ENCODE peak calls at places on chromosomes 11 and 22, in nine cellular contexts. U is pancreas, R is tibial nerve, X is A549, E is OCI-LY7, C is upper lobe of right lung, F is body of pancreas, T is PC-9, O is fibroblast of lung. Q is an unnamed sample.

GRCh38 chr11:2994336-2994730 is 2.2 kb upstream of the NAP1L4 start:
- DNase-seq in U (no peak), R (no peak), X (no peak), E (no peak), C (no peak), F (no peak), T (no peak), O (no peak), Q (no peak)

GRCh38 chr22:44363214-44363979 is 50.6 kb upstream of the SHISAL1 start:
- DNase-seq in U (peak; percentile 39), R (peak; percentile 46), X (peak; percentile 60), E (no peak), C (peak; percentile 89), F (peak; percentile 54), T (peak; percentile 92), O (peak; percentile 98), Q (peak; percentile 94)

GRCh38 chr22:39999144-39999757 is 4.5 kb downstream of the FAM83F start:
- DNase-seq in U (no peak), R (no peak), X (peak; percentile 30), E (peak; percentile 20), C (no peak), F (no peak), T (peak; percentile 39), O (peak; percentile 50), Q (no peak)

GRCh38 chr11:9461760-9462134 is 935 bp downstream of the ZNF143 start:
- DNase-seq in U (no peak), R (no peak), X (peak; percentile 13), E (peak; percentile 49), C (no peak), F (no peak), T (no peak), O (peak; percentile 49), Q (no peak)

GRCh38 chr11:123174196-123175183 is 20.6 kb downstream of the CLMP start:
- DNase-seq in U (no peak), R (peak; percentile 58), X (no peak), E (no peak), C (no peak), F (peak; percentile 32), T (no peak), O (peak; percentile 98), Q (peak; percentile 96)

GRCh38 chr11:125457814-125458343 is 38.2 kb downstream of the FEZ1 start:
- DNase-seq in U (no peak), R (peak; percentile 23), X (no peak), E (no peak), C (no peak), F (peak; percentile 20), T (no peak), O (peak; percentile 91), Q (peak; percentile 30)

GRCh38 chr22:21587803-21588611 is 20.5 kb downstream of the UBE2L3 start:
- DNase-seq in U (no peak), R (no peak), X (no peak), E (peak; percentile 76), C (no peak), F (no peak), T (no peak), O (peak; percentile 78), Q (peak; percentile 45)

GRCh38 chr22:20569059-20570058 is 61.9 kb downstream of the MED15 start:
- DNase-seq in U (no peak), R (peak; percentile 69), X (peak; percentile 87), E (no peak), C (peak; percentile 93), F (peak; percentile 55), T (peak; percentile 85), O (peak; percentile 99), Q (peak; percentile 94)

GRCh38 chr11:26048271-26048670 is 283.7 kb upstream of the ANO3 start:
- DNase-seq in U (no peak), R (no peak), X (no peak), E (no peak), C (no peak), F (no peak), T (no peak), O (no peak), Q (no peak)

GRCh38 chr11:86717817-86718501 is 45.5 kb upstream of the ME3 start:
- DNase-seq in U (no peak), R (no peak), X (no peak), E (no peak), C (no peak), F (no peak), T (peak; percentile 23), O (peak; percentile 51), Q (no peak)

DNA sequence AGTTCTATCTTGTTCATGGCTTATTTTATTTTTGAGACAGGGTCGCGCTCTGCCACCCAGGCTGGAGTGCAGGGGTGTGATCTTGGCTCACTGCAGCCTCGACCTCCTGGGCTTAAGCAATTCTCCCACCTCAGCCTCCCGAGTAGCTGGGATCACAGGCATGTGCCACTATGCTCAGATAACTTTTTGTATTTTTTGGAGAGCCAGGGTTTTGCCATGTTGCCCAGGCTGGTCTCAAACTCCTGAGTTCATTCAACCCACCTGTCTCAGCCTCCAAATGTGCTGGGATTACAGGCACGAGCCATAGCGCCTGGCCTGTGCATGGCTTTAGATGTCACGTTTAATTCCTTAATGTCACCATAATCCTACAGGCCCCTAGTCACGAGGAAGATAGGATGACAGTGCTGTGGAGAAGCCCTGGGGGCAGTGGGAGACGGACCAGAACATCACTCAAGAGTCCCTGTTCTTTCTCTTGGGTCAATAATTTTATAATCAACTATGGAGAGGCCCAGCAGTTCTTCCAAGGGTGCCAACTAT is 99.5 kb downstream of the RDX start:
- DNase-seq in U (no peak), R (no peak), X (no peak), E (no peak), C (no peak), F (no peak), T (no peak), O (no peak), Q (no peak)
- H3K27ac ChIP-seq in U (no peak overlapping the region), R (peak overlapping the region; percentile 61), X (peak overlapping the region; percentile 98), E (no peak overlapping the region), C (no peak overlapping the region), F (no peak overlapping the region), T (peak overlapping the region; percentile 91), O (no peak overlapping the region), Q (no peak overlapping the region)

GRCh38 chr22:37752189-37753061 is 55.3 kb upstream of the GCAT start:
- DNase-seq in U (peak; percentile 91), R (peak; percentile 89), X (peak; percentile 64), E (no peak), C (peak; percentile 90), F (peak; percentile 92), T (peak; percentile 100), O (peak; percentile 90), Q (peak; percentile 47)
- H3K4me3 ChIP-seq in U (no peak overlapping the region), R (peak overlapping the region; percentile 8), X (peak overlapping the region; percentile 19), E (no peak overlapping the region), C (no peak overlapping the region), F (no peak overlapping the region), T (no peak overlapping the region), O (no peak overlapping the region), Q (no peak overlapping the region)

DNA sequence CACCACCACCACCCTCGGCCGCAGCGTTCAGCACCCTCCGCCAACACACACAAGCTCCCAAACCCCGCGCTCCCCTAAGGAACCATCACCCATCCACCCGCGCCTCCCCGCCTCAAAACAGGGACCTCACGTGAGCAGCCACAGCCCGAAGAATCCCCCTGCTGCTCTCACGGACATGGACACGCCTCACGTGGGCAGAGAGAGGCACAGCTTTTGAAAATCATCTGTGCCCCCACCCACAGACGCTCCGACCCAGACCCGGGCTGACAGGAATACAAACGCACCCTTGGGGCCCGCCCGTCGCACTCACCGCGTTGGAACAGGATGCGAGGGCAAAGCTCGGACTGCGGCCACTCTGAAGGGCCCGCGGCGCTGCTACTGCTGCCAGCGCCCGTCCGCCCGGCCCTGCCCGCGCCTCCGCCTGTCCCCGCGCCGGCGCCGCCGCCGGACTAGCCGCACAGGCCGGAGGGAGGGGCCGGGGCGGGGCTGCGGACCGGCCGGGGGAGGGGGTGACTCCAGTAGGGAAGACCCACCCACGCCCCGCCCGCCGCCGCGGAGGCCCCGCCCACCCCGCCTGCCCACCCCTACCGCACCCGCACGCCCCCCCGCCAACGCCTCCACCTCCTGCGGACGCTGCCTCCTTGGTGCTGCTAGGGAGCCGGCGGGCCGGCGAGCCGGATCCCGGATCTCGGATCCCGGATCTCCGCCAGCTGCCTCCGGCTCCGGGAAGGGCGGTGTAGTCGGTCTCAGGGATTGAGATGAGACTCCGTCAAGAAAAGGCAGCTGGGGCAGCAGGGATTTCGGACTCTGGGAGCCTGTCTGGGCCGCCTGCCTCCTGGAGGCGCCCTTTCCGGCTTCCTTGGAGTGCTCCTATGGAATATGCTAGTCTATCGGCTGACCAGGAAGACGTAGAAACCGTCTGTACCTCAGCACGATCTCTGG is at the start of gene TRIM3:
- DNase-seq in U (peak; percentile 95), R (peak; percentile 92), X (peak; percentile 90), E (peak; percentile 81), C (peak; percentile 97), F (peak; percentile 96), T (peak; percentile 78), O (peak; percentile 85), Q (peak; percentile 50)
- TF ChIP-seq CTCF in U (no peak), R (no peak), X (peak; percentile 45), E (no peak), C (peak; percentile 24), F (peak; percentile 6), T (peak; percentile 22), O (peak; percentile 49), Q (peak; percentile 57)

GRCh38 chr11:114064216-114064615 is 4.7 kb downstream of the ZBTB16 start:
- DNase-seq in U (no peak), R (no peak), X (no peak), E (no peak), C (no peak), F (no peak), T (no peak), O (no peak), Q (no peak)

GRCh38 chr11:114066046-114066648 is 6.6 kb downstream of the ZBTB16 start:
- DNase-seq in U (no peak), R (no peak), X (no peak), E (no peak), C (no peak), F (no peak), T (no peak), O (no peak), Q (no peak)

GRCh38 chr11:114063149-114063828 is 3.8 kb downstream of the ZBTB16 start:
- DNase-seq in U (no peak), R (no peak), X (no peak), E (no peak), C (no peak), F (no peak), T (no peak), O (no peak), Q (no peak)

GRCh38 chr11:114063829-114064201 is 4.3 kb downstream of the ZBTB16 start:
- DNase-seq in U (no peak), R (no peak), X (no peak), E (no peak), C (no peak), F (no peak), T (no peak), O (no peak), Q (no peak)

DNA sequence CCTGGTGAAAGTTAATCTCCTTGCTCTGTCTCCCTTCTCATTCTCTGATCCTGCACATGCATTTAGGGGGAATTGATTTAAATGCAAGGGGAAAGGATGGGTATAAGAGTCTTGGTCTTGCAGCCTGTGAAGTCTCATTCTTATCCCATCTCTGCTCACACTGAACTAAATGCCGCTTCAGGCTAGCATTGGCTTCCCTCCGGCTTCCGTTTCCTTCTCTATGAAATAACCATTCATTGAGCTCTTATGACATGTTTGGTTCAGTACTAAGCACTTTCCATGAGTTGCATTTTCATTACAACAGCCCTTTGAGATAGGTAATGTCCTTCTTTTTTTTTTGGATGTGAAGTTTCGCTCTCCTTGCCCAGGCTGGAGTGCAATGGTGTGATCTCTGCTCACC is 5.6 kb downstream of the ZBTB16 start:
- DNase-seq in U (no peak), R (no peak), X (no peak), E (no peak), C (no peak), F (no peak), T (no peak), O (no peak), Q (no peak)
- H3K27ac ChIP-seq in U (no peak overlapping the region), R (peak overlapping the region; percentile 96), X (no peak overlapping the region), E (no peak overlapping the region), C (no peak overlapping the region), F (no peak overlapping the region), T (no peak overlapping the region), O (no peak overlapping the region), Q (no peak overlapping the region)

GRCh38 chr11:65488273-65489058 is 10.4 kb upstream of the MALAT1 start:
- DNase-seq in U (no peak), R (no peak), X (no peak), E (peak; percentile 63), C (peak; percentile 68), F (peak; percentile 38), T (no peak), O (peak; percentile 72), Q (no peak)
- H3K4me3 ChIP-seq in U (no peak overlapping the region), R (peak overlapping the region; percentile 22), X (peak overlapping the region; percentile 3), E (peak overlapping the region; percentile 37), C (no peak overlapping the region), F (no peak overlapping the region), T (no peak overlapping the region), O (peak overlapping the region; percentile 43), Q (peak overlapping the region; percentile 45)